ENCODE peak calls at places on chromosomes 16 and 17, in nine cellular contexts. A is stomach; Y is tibial nerve; B is brain microvascular endothelial cell; J is IMR-90; Z is gastrocnemius medialis; T is prostate gland; H is CD4-positive, alpha-beta T cell; P is suprapubic skin. X is an unnamed sample. For H3K27me3, the result is how much of the 10 kb centered on the place peaks cover.

GRCh38 chr17:39529455-39529854 is 68.2 kb downstream of the CDK12 start:
- DNase-seq in A (no peak), Y (no peak), B (no peak), J (no peak), Z (no peak), T (no peak), H (no peak), P (no peak), X (no peak)

GRCh38 chr16:57361384-57361783 is 2.8 kb downstream of the CCL22 start:
- DNase-seq in A (peak), Y (no peak), B (no peak), J (no peak), Z (no peak), T (peak), H (no peak), P (peak), X (no peak)

GRCh38 chr16:28326881-28327610 is 34.7 kb downstream of the SBK1 start:
- DNase-seq in A (peak), Y (no peak), B (peak), J (peak), Z (peak), T (no peak), H (peak), P (no peak), X (peak)

GRCh38 chr16:67708368-67708771 is 10.7 kb downstream of the GFOD2 start:
- DNase-seq in A (no peak), Y (no peak), B (no peak), J (peak), Z (peak), T (no peak), H (no peak), P (no peak), X (no peak)

GRCh38 chr17:48045270-48046001 is 2.7 kb upstream of the NFE2L1 start:
- DNase-seq in A (no peak), Y (no peak), B (no peak), J (no peak), Z (peak), T (peak), H (no peak), P (no peak), X (no peak)

GRCh38 chr17:7041607-7042506 is 2.0 kb downstream of the SLC16A11 start:
- DNase-seq in A (no peak), Y (no peak), B (no peak), J (no peak), Z (no peak), T (no peak), H (no peak), P (no peak), X (no peak)

GRCh38 chr17:76188213-76189060 is 47.4 kb upstream of the FOXJ1 start:
- DNase-seq in A (no peak), Y (no peak), B (no peak), J (peak), Z (no peak), T (no peak), H (no peak), P (no peak), X (no peak)

GRCh38 chr17:66494023-66494803 is 191.8 kb downstream of the PRKCA start:
- DNase-seq in A (no peak), Y (no peak), B (peak), J (peak), Z (no peak), T (no peak), H (no peak), P (no peak), X (no peak)

GRCh38 chr16:67613808-67614207 is 31.1 kb upstream of the CARMIL2 start:
- DNase-seq in A (no peak), Y (no peak), B (no peak), J (no peak), Z (no peak), T (no peak), H (no peak), P (no peak), X (no peak)

GRCh38 chr17:77599699-77600098 is 358.8 kb upstream of the TNRC6C start:
- DNase-seq in A (no peak), Y (no peak), B (no peak), J (no peak), Z (no peak), T (no peak), H (no peak), P (no peak), X (no peak)

DNA sequence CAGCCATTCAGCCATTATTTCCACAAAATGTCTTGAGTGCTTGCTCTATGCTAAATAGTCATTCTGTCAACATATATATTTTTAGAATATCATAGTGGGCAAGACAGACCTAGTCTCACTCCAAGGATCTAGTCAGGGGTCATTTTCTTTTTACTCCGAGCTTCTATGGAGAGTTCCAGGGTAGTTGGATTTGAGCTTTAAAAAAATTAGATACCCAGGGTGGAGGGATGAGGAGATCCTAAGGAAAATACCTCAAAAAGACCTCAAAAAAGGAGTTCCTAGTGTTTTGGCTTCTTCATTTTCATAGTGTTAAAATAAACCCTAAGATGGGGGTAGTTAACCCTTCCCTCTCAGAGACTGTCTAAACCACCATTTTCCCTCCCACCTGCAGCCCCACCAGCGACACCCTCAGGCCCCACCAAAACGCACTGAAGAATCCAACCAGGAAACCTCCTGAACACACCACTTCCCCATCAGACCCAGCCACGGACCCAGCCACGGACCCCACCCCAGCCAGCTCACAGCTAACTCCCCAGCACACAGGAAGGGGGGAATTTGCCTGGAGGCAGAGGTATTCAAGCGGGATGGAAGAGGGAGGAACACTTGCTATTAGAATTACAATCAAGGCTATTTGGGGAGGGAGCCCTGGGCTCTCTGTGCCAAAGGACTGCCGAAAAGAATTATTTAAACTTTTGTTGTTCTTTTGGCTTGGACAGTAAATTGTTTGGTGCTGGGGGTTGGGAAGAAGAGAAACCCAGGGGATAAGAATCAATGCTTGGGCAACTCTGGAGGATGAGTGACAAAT is 2.2 kb downstream of the ETV4 start:
- DNase-seq in A (no peak), Y (no peak), B (no peak), J (no peak), Z (no peak), T (no peak), H (no peak), P (no peak), X (no peak)
- H3K27me3 ChIP-seq in A (under half), Y (under half), B (under half), J (under half), Z (under half), T (under half), H (half or more), P (under half), X (under half)

GRCh38 chr17:57511475-57512123 is 233.5 kb downstream of the CCDC182 start:
- DNase-seq in A (no peak), Y (no peak), B (no peak), J (no peak), Z (no peak), T (no peak), H (no peak), P (no peak), X (no peak)
- H3K27ac ChIP-seq in A (no peak), Y (no peak), B (no peak), J (no peak), Z (no peak), T (no peak), H (no peak), P (no peak), X (no peak)

DNA sequence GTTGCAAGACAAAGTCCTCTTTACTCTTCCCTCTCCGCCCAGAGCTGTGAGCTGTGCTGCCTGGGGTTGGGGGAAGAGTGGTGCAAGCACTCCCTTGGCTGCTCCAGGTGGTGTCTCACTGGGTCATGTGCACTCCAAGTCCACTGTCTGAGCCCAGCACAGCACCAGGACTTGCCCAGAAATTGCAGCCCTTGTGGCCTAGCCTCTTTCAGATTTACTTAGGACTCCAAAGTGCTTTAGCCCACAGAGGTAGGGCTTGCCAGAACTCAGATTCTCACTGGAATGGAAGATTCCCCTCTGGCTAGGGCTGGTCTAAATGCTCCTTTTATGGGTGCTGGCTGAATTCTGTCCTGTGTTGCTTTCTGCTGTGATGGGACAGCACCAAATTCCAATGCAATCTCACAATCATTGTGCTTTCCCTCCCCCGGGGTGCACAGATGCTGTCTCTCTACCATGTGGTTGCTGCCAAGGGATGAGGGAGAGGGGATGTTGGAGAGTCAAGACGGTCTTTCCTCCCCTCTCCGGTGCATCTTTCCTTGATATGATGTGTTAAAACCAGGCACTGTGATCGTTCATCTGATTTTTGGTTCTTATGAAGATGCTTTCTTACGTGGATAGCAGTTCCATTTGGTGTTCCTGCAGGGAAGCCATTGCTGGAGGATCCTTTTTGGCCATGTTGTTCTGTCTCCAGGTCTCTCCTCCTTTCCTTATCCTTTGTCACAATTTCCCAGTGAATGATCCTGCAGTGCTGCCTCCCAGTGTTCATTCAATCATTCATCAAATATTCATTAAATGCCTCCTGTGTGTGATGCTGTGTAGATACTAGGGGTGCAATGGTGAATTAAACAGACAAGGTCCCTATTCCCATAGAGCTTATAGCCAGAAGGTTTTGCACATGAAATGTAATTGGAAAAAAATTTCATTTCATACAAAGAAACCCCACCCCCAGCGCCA is 216.3 kb downstream of the SPECC1 start:
- DNase-seq in A (no peak), Y (no peak), B (no peak), J (no peak), Z (no peak), T (no peak), H (no peak), P (no peak), X (no peak)
- TF ChIP-seq CTCF in A (no peak), Y (no peak), B (peak), J (peak), Z (no peak), T (peak), H (no peak), P (no peak), X (no peak)

GRCh38 chr16:56259425-56259779 is 68.1 kb downstream of the GNAO1 start:
- DNase-seq in A (no peak), Y (no peak), B (no peak), J (no peak), Z (no peak), T (no peak), H (no peak), P (no peak), X (no peak)

GRCh38 chr16:56260378-56260987 is 69.2 kb downstream of the GNAO1 start:
- DNase-seq in A (no peak), Y (no peak), B (no peak), J (no peak), Z (no peak), T (no peak), H (no peak), P (no peak), X (no peak)

GRCh38 chr16:56257260-56257659 is 66.0 kb downstream of the GNAO1 start:
- DNase-seq in A (peak), Y (peak), B (no peak), J (peak), Z (no peak), T (no peak), H (no peak), P (no peak), X (no peak)

GRCh38 chr16:56257666-56258359 is 66.5 kb downstream of the GNAO1 start:
- DNase-seq in A (no peak), Y (no peak), B (no peak), J (no peak), Z (no peak), T (no peak), H (no peak), P (no peak), X (no peak)

DNA sequence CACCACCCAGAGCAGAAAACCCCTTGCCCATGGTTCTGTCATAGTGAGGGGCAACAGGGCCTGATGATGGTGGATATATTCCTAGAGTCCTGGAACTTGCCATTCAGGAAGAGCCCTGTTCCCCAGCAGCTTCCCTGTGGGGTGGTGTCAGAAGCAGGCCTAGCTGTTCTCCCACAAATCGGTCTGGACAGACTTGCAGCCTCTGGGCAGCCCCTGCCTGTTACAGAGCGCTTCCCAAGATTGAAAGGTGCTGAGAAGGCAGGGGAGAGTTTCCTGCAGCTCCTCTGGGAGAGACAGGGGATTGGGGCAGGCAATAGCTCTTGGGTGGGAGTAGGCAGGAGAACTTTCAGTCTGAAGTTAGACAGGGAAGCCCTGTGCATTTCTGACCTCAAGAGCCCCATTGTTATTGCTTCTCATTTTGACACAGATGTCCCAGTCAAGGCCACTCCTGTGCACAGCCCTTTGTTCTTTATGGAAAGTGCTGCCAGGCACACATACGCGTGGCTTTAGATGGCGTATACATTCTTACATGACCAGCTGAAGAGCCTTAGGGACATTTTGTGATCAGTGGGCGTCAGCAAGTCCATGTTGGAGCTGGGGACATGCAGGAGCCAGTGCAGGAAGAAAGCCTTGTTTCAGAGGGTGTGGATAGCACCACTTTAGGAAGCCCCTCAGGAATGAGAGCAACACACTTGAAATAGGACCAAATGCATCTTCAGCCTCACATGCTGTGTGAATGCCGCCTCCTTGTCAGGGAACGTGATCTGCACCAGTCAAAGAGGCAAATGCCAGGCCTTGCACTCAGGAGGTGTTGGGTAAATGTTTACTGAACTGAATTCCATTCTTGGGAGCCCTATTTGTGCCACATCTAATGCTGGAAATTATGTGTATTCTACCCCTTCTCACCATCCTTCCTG is 67.5 kb downstream of the GNAO1 start:
- DNase-seq in A (no peak), Y (no peak), B (no peak), J (no peak), Z (no peak), T (no peak), H (no peak), P (no peak), X (no peak)
- H3K27me3 ChIP-seq in A (under half), Y (under half), B (under half), J (under half), Z (under half), T (under half), H (under half), P (under half), X (under half)

DNA sequence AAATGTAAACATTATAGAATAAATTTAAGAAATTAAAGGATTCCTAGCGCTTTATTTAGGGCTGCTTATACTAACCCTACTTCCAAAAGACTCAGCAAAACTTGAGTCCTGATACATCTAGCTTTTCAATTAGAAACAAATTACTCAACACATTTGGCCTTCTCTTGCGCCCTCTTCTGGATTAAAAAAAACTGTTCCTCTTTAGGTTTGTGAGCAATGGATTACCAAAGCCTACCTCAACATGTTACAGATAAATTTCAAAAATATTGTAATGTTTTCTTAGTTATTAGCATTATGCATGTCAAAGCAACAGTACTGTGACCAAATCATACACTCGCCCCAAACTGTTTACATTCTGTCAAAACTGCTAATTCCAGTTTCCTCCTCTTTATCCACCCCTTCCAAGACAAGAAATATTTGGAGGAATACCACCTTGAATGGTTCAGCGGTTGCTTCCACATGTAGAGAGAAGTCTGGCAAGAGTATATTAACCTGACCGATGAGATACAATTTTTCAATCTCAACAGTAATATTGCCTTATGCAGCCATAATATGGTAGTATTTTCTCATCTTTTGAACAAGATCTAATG is 2.7 kb downstream of the NUFIP2 start:
- DNase-seq in A (no peak), Y (no peak), B (peak), J (peak), Z (peak), T (peak), H (no peak), P (no peak), X (no peak)
- H3K27ac ChIP-seq in A (no peak), Y (peak), B (no peak), J (no peak), Z (peak), T (peak), H (peak), P (no peak), X (no peak)

GRCh38 chr16:20349615-20350014 is 2.9 kb downstream of the UMOD start:
- DNase-seq in A (no peak), Y (no peak), B (no peak), J (no peak), Z (no peak), T (no peak), H (no peak), P (no peak), X (no peak)
- TF ChIP-seq CTCF in A (no peak), Y (no peak), B (no peak), J (no peak), Z (no peak), T (no peak), H (no peak), P (no peak), X (no peak)

GRCh38 chr16:69662901-69663300 is 63.5 kb downstream of the NQO1 start:
- DNase-seq in A (no peak), Y (no peak), B (no peak), J (no peak), Z (no peak), T (no peak), H (no peak), P (no peak), X (no peak)
- H3K27me3 ChIP-seq in A (under half), Y (under half), B (under half), J (under half), Z (under half), T (under half), H (under half), P (under half), X (under half)

X was measured in lung.